ENCODE peak calls at places on chromosomes 6 and 20, in five cellular contexts. One of them, this sample, is unnamed. For H3K36me3, the result is how much of the 10 kb centered on the place peaks cover.

GRCh38 chr6:111958534-111958933 is 85.3 kb upstream of the FYN start:
- DNase-seq in GM23338: no peak
- DNase-seq in transverse colon: no peak
- DNase-seq in breast epithelium: no peak
- DNase-seq in esophagus muscularis mucosa: no peak
- DNase-seq in this sample: no peak

GRCh38 chr6:12608016-12608860 is 108.3 kb upstream of the PHACTR1 start:
- DNase-seq in GM23338: no peak
- DNase-seq in breast epithelium: no peak
- DNase-seq in transverse colon: no peak
- DNase-seq in esophagus muscularis mucosa: no peak
- DNase-seq in this sample: no peak

GRCh38 chr6:3822747-3823445 is 26.3 kb upstream of the FAM50B start:
- DNase-seq in GM23338: no peak
- DNase-seq in esophagus muscularis mucosa: no peak
- DNase-seq in breast epithelium: peak
- DNase-seq in transverse colon: no peak
- DNase-seq in this sample: no peak

GRCh38 chr6:148501178-148501590 is 158.5 kb downstream of the SASH1 start:
- DNase-seq in breast epithelium: peak
- DNase-seq in GM23338: no peak
- DNase-seq in transverse colon: peak
- DNase-seq in esophagus muscularis mucosa: peak
- DNase-seq in this sample: no peak

GRCh38 chr6:131807644-131808459 is at the start of gene ENPP1:
- DNase-seq in GM23338: peak
- DNase-seq in breast epithelium: peak
- DNase-seq in transverse colon: peak
- DNase-seq in esophagus muscularis mucosa: no peak
- DNase-seq in this sample: peak

GRCh38 chr6:27591660-27592059 is 118.8 kb upstream of the ZNF184 start:
- DNase-seq in esophagus muscularis mucosa: no peak
- DNase-seq in transverse colon: no peak
- DNase-seq in GM23338: peak
- DNase-seq in breast epithelium: no peak
- DNase-seq in this sample: no peak

GRCh38 chr20:58447733-58448391 is 58.8 kb downstream of the VAPB start:
- DNase-seq in transverse colon: peak
- DNase-seq in GM23338: peak
- DNase-seq in breast epithelium: no peak
- DNase-seq in esophagus muscularis mucosa: no peak
- DNase-seq in this sample: no peak

GRCh38 chr20:32780749-32781402 is 18.7 kb downstream of the DNMT3B start:
- DNase-seq in breast epithelium: no peak
- DNase-seq in esophagus muscularis mucosa: no peak
- DNase-seq in transverse colon: no peak
- DNase-seq in GM23338: peak
- DNase-seq in this sample: no peak

GRCh38 chr6:38281131-38281530 is 358.6 kb downstream of the BTBD9 start:
- DNase-seq in transverse colon: no peak
- DNase-seq in GM23338: no peak
- DNase-seq in breast epithelium: no peak
- DNase-seq in esophagus muscularis mucosa: no peak
- DNase-seq in this sample: no peak

GRCh38 chr20:32642257-32643046 is 31.3 kb downstream of the C20orf203 start:
- DNase-seq in GM23338: no peak
- DNase-seq in breast epithelium: no peak
- DNase-seq in transverse colon: no peak
- DNase-seq in esophagus muscularis mucosa: no peak
- DNase-seq in this sample: no peak

GRCh38 chr20:63577317-63577894 is 3.4 kb upstream of the HELZ2 start:
- DNase-seq in breast epithelium: peak
- DNase-seq in GM23338: no peak
- DNase-seq in esophagus muscularis mucosa: no peak
- DNase-seq in transverse colon: peak
- DNase-seq in this sample: no peak

GRCh38 chr20:47546184-47547033 is 44.7 kb downstream of the NCOA3 start:
- DNase-seq in transverse colon: no peak
- DNase-seq in GM23338: peak
- DNase-seq in esophagus muscularis mucosa: no peak
- DNase-seq in breast epithelium: no peak
- DNase-seq in this sample: peak

GRCh38 chr20:11261533-11262000 is 587.8 kb upstream of the JAG1 start:
- DNase-seq in esophagus muscularis mucosa: no peak
- DNase-seq in breast epithelium: no peak
- DNase-seq in transverse colon: no peak
- DNase-seq in GM23338: no peak
- DNase-seq in this sample: no peak

GRCh38 chr6:100554228-100554627 is 89.5 kb upstream of the SIM1 start:
- DNase-seq in transverse colon: no peak
- DNase-seq in breast epithelium: no peak
- DNase-seq in esophagus muscularis mucosa: no peak
- DNase-seq in GM23338: no peak
- DNase-seq in this sample: no peak

GRCh38 chr6:31882344-31882743 is 3.5 kb upstream of the SLC44A4 start:
- DNase-seq in transverse colon: no peak
- DNase-seq in GM23338: no peak
- DNase-seq in esophagus muscularis mucosa: no peak
- DNase-seq in breast epithelium: no peak
- DNase-seq in this sample: no peak

GRCh38 chr6:78629154-78629721 is 238.1 kb upstream of the IRAK1BP1 start:
- DNase-seq in transverse colon: no peak
- DNase-seq in esophagus muscularis mucosa: no peak
- DNase-seq in GM23338: peak
- DNase-seq in breast epithelium: no peak
- DNase-seq in this sample: peak

GRCh38 chr6:37705239-37706051 is 7.8 kb upstream of the MDGA1 start:
- DNase-seq in GM23338: peak
- DNase-seq in transverse colon: peak
- DNase-seq in breast epithelium: peak
- DNase-seq in esophagus muscularis mucosa: peak
- DNase-seq in this sample: peak

GRCh38 chr20:34294563-34294962 is 8.6 kb downstream of the AHCY start:
- DNase-seq in GM23338: no peak
- DNase-seq in transverse colon: no peak
- DNase-seq in esophagus muscularis mucosa: no peak
- DNase-seq in breast epithelium: no peak
- DNase-seq in this sample: no peak

GRCh38 chr6:14088600-14089168 is 28.9 kb upstream of the CD83 start:
- DNase-seq in GM23338: no peak
- DNase-seq in transverse colon: no peak
- DNase-seq in breast epithelium: peak
- DNase-seq in esophagus muscularis mucosa: no peak
- DNase-seq in this sample: no peak

GRCh38 chr6:45538636-45539035 is 160.9 kb upstream of the SUPT3H start:
- DNase-seq in transverse colon: no peak
- DNase-seq in breast epithelium: peak
- DNase-seq in esophagus muscularis mucosa: no peak
- DNase-seq in GM23338: no peak
- DNase-seq in this sample: no peak

GRCh38 chr20:63886921-63887320 is 8.0 kb upstream of the DNAJC5 start:
- DNase-seq in esophagus muscularis mucosa: no peak
- DNase-seq in breast epithelium: no peak
- DNase-seq in transverse colon: no peak
- DNase-seq in GM23338: no peak
- DNase-seq in this sample: peak

GRCh38 chr6:39050453-39051112 is 2.0 kb downstream of the GLP1R start:
- DNase-seq in breast epithelium: no peak
- DNase-seq in GM23338: no peak
- DNase-seq in esophagus muscularis mucosa: no peak
- DNase-seq in transverse colon: no peak
- DNase-seq in this sample: peak

DNA sequence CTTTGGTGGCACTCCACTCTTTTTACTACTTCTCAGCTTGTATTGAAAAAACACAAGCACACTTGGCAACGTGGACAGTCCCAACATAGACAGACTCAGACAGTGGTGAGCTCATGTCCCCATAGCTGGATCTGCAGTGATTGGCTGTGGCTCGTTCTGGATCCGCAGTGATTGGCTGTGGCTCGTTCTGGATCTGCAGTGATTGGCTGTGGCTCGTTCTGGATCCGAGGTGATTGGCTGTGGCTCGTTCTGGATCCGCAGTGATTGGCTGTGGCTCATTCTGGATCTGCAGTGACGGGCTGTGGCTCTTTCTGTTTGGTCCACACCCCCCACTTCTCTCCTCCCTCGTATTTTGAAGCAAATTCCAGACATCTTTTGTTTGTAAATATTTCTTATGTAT is 28.0 kb downstream of the OSBPL2 start:
- DNase-seq in GM23338: no peak
- DNase-seq in breast epithelium: no peak
- DNase-seq in esophagus muscularis mucosa: no peak
- DNase-seq in transverse colon: no peak
- DNase-seq in this sample: no peak
- H3K36me3 ChIP-seq in GM23338: under half
- H3K36me3 ChIP-seq in breast epithelium: under half
- H3K36me3 ChIP-seq in esophagus muscularis mucosa: half or more
- H3K36me3 ChIP-seq in transverse colon: under half
- H3K36me3 ChIP-seq in this sample: half or more

GRCh38 chr6:32973144-32973854 is 4.9 kb downstream of the BRD2 start:
- DNase-seq in esophagus muscularis mucosa: peak
- DNase-seq in GM23338: peak
- DNase-seq in transverse colon: peak
- DNase-seq in breast epithelium: no peak
- DNase-seq in this sample: peak
- TF ChIP-seq POLR2AphosphoS5 in esophagus muscularis mucosa: no peak
- TF ChIP-seq POLR2AphosphoS5 in GM23338: peak
- TF ChIP-seq POLR2AphosphoS5 in transverse colon: no peak
- TF ChIP-seq POLR2AphosphoS5 in breast epithelium: no peak
- TF ChIP-seq POLR2AphosphoS5 in this sample: no peak

GRCh38 chr20:37209193-37209592 is 29.8 kb upstream of the MROH8 start:
- DNase-seq in breast epithelium: no peak
- DNase-seq in esophagus muscularis mucosa: no peak
- DNase-seq in GM23338: no peak
- DNase-seq in transverse colon: no peak
- DNase-seq in this sample: no peak
- H3K36me3 ChIP-seq in breast epithelium: under half
- H3K36me3 ChIP-seq in esophagus muscularis mucosa: half or more
- H3K36me3 ChIP-seq in GM23338: half or more
- H3K36me3 ChIP-seq in transverse colon: half or more
- H3K36me3 ChIP-seq in this sample: under half

GRCh38 chr20:25039697-25040437 is 18.1 kb downstream of the ACSS1 start:
- DNase-seq in GM23338: no peak
- DNase-seq in esophagus muscularis mucosa: peak
- DNase-seq in transverse colon: peak
- DNase-seq in breast epithelium: peak
- DNase-seq in this sample: no peak
- TF ChIP-seq POLR2AphosphoS5 in GM23338: no peak
- TF ChIP-seq POLR2AphosphoS5 in esophagus muscularis mucosa: peak
- TF ChIP-seq POLR2AphosphoS5 in transverse colon: peak
- TF ChIP-seq POLR2AphosphoS5 in breast epithelium: peak
- TF ChIP-seq POLR2AphosphoS5 in this sample: peak

DNA sequence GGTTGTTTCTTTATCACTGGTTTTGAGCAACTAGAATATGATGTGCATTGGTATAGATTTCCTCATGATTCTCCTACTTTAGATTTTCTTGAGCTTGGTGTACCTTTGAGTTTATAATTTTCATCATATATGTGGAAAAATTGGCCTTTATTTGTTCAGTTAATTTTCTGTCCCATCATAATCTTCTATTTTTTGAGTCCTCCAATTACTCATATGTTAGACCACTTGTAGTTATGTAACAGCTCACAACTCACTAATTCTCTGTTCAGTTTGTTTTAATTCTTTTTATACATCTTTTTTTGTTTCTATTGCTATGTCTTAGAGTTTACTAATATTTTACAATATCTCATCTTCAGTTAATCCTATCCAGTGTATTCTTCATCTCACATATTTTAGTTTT is 81.3 kb upstream of the LAMA2 start:
- DNase-seq in esophagus muscularis mucosa: no peak
- DNase-seq in GM23338: no peak
- DNase-seq in breast epithelium: no peak
- DNase-seq in transverse colon: no peak
- DNase-seq in this sample: no peak
- H3K36me3 ChIP-seq in esophagus muscularis mucosa: under half
- H3K36me3 ChIP-seq in GM23338: under half
- H3K36me3 ChIP-seq in breast epithelium: under half
- H3K36me3 ChIP-seq in transverse colon: under half
- H3K36me3 ChIP-seq in this sample: under half

DNA sequence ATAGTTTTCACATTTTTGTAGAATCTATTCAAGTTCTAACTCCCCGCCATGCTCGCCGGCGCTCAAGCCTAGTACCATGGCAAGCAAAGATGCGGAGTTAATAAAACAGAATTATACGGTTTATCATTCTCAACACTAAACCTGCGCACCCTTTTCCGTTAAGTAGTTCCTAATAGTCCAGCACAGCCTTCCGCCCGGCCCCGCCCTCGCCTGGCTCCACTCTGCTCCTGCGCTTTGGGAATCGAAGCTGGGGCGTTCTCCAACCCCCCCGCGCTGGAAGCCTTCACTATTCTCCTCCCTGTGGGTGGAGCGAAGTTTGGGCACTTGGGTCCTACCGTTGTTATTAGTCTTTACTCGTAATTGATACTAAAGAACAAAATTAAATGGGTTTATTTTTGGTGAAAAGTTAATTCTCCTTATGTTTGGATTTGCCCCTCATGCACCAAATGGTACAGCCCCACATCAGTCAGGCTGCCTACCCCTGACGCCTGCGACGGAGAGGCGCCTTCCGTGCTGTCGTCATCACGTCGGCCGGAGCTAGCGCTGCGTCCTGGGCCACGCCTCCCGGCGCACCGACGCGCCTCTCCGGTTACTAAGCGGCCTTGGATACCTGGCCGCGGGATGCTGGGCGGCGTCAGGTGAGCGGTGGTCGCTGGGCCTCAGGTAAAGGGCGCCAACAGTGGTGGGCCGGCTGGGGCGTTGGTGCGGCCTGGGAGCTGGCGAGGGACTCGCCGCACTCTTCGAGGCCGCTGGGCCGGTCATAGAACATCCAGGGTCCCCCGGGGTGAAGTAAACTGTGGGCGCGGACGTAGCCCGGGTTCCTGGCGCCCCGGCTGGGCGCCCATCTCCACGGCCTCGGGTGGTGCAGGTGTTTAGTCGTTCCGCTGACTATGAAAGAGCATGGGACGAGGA is at the start of gene IFT52:
- DNase-seq in GM23338: peak
- DNase-seq in breast epithelium: peak
- DNase-seq in esophagus muscularis mucosa: peak
- DNase-seq in transverse colon: peak
- DNase-seq in this sample: peak
- TF ChIP-seq POLR2AphosphoS5 in GM23338: peak
- TF ChIP-seq POLR2AphosphoS5 in breast epithelium: peak
- TF ChIP-seq POLR2AphosphoS5 in esophagus muscularis mucosa: peak
- TF ChIP-seq POLR2AphosphoS5 in transverse colon: peak
- TF ChIP-seq POLR2AphosphoS5 in this sample: peak

GRCh38 chr6:42690872-42691271 is 31.5 kb downstream of the PRPH2 start:
- DNase-seq in esophagus muscularis mucosa: no peak
- DNase-seq in breast epithelium: no peak
- DNase-seq in transverse colon: no peak
- DNase-seq in GM23338: no peak
- DNase-seq in this sample: no peak
- H3K36me3 ChIP-seq in esophagus muscularis mucosa: under half
- H3K36me3 ChIP-seq in breast epithelium: under half
- H3K36me3 ChIP-seq in transverse colon: half or more
- H3K36me3 ChIP-seq in GM23338: under half
- H3K36me3 ChIP-seq in this sample: under half